ENCODE peak calls at places on chromosomes 7 and 10, in six cellular contexts. H is uterus, A is ovary, N is IMR-90, O is vagina, Y is breast epithelium. Z is an unnamed sample.
A peak's percentile ranks its signal among the peaks of the same experiment; 100 is the strongest.

GRCh38 chr10:109062371-109062770 is 860.9 kb downstream of the XPNPEP1 start:
- DNase-seq in H (no peak), N (peak; percentile 18), A (no peak), O (no peak), Y (no peak), Z (no peak)

GRCh38 chr7:87574630-87575029 is 26.1 kb downstream of the ABCB1 start:
- DNase-seq in N (peak; percentile 86), H (no peak), Y (no peak), O (no peak), A (no peak), Z (no peak)

GRCh38 chr7:2940466-2940865 is 96.4 kb upstream of the GNA12 start:
- DNase-seq in O (no peak), N (no peak), H (no peak), A (no peak), Y (no peak), Z (no peak)

GRCh38 chr10:14605231-14605925 is 169.3 kb downstream of the FAM107B start:
- DNase-seq in N (peak; percentile 78), A (no peak), Y (no peak), H (no peak), O (no peak), Z (no peak)

GRCh38 chr7:80540841-80541240 is 29.0 kb upstream of the GNAT3 start:
- DNase-seq in Y (no peak), A (no peak), O (no peak), H (no peak), N (no peak), Z (no peak)

GRCh38 chr7:47915066-47915976 is 32.9 kb downstream of the PKD1L1 start:
- DNase-seq in Y (no peak), H (no peak), O (no peak), N (no peak), A (no peak), Z (no peak)

GRCh38 chr7:141053626-141054025 is 20.2 kb upstream of the TMEM178B start:
- DNase-seq in Y (no peak), A (no peak), N (no peak), H (no peak), O (no peak), Z (no peak)

GRCh38 chr7:143901360-143901709 is 641 bp downstream of the TCAF1 start:
- DNase-seq in A (peak; percentile 63), Y (peak; percentile 37), O (no peak), N (peak; percentile 58), H (peak; percentile 46), Z (peak; percentile 43)

GRCh38 chr10:29765330-29765729 is 130.6 kb upstream of the SVIL start:
- DNase-seq in H (no peak), N (no peak), O (no peak), Y (no peak), A (no peak), Z (peak; percentile 40)

GRCh38 chr7:105350906-105351305 is 37.8 kb downstream of the SRPK2 start:
- DNase-seq in A (no peak), N (no peak), H (no peak), O (no peak), Y (no peak), Z (no peak)

GRCh38 chr7:130409722-130410072 is 29.4 kb downstream of the CPA1 start:
- DNase-seq in O (no peak), Y (no peak), N (peak; percentile 39), A (no peak), H (no peak), Z (no peak)

GRCh38 chr10:13371879-13372470 is 23.9 kb upstream of the SEPHS1 start:
- DNase-seq in O (no peak), H (peak; percentile 43), A (peak; percentile 55), Y (peak; percentile 43), N (peak; percentile 83), Z (peak; percentile 38)

GRCh38 chr10:28838908-28839307 is 161.6 kb downstream of the BAMBI start:
- DNase-seq in O (no peak), A (no peak), N (peak; percentile 12), H (no peak), Y (no peak), Z (no peak)

GRCh38 chr7:2108501-2109250 is 124.1 kb downstream of the MAD1L1 start:
- DNase-seq in N (peak; percentile 32), Y (no peak), O (no peak), A (peak; percentile 28), H (no peak), Z (no peak)

GRCh38 chr10:127986543-127987466 is 79.9 kb downstream of the PTPRE start:
- DNase-seq in O (no peak), A (no peak), N (no peak), H (no peak), Y (no peak), Z (no peak)
- TF ChIP-seq POLR2A in O (no peak), A (no peak), N (no peak), H (no peak), Y (no peak), Z (no peak)

GRCh38 chr7:102834999-102835398 is 77.8 kb upstream of the LRRC17 start:
- DNase-seq in H (no peak), Y (no peak), A (no peak), O (no peak), N (peak; percentile 91), Z (no peak)
- H3K4me3 ChIP-seq in H (no peak overlapping the region), Y (no peak overlapping the region), A (no peak overlapping the region), O (no peak overlapping the region), N (no peak overlapping the region), Z (no peak overlapping the region)

DNA sequence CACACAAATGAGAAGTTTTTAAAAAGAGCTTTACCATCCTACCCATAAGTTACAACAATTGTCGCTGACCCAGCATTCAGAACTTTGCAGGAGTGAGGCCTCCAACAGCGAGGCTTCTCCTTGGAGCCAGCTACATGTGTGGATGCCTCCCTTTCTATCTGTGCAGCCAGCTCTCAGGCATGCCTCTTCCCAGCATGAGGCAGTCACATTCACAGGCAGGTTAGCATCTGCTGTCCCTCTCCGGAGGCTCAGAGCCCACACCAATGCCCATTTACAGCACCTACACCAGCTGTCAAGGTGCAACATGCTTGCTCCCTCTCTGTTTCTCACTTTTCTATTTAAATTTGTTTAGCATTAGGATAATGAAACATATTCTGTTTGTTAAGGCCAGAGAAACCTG is 278.7 kb upstream of the PODXL start:
- DNase-seq in O (no peak), H (no peak), Y (no peak), A (no peak), N (no peak), Z (no peak)
- H3K27me3 ChIP-seq in O (no peaks in the 10 kb centered on the region), H (no peaks in the 10 kb centered on the region), Y (no peaks in the 10 kb centered on the region), A (no peaks in the 10 kb centered on the region), N (peaks cover 1% of the 10 kb centered on the region), Z (peaks cover 46% of the 10 kb centered on the region)

GRCh38 chr7:120583835-120584586 is 273.9 kb downstream of the TSPAN12 start:
- DNase-seq in N (peak; percentile 59), H (no peak), Y (no peak), A (no peak), O (no peak), Z (no peak)
- TF ChIP-seq POLR2A in N (no peak), H (no peak), Y (no peak), A (no peak), O (no peak), Z (no peak)

GRCh38 chr10:96701265-96701664 is 19.0 kb downstream of the PIK3AP1 start:
- DNase-seq in Y (no peak), H (no peak), O (no peak), N (no peak), A (no peak), Z (no peak)
- H3K4me3 ChIP-seq in Y (no peak overlapping the region), H (no peak overlapping the region), O (no peak overlapping the region), N (no peak overlapping the region), A (no peak overlapping the region), Z (no peak overlapping the region)

DNA sequence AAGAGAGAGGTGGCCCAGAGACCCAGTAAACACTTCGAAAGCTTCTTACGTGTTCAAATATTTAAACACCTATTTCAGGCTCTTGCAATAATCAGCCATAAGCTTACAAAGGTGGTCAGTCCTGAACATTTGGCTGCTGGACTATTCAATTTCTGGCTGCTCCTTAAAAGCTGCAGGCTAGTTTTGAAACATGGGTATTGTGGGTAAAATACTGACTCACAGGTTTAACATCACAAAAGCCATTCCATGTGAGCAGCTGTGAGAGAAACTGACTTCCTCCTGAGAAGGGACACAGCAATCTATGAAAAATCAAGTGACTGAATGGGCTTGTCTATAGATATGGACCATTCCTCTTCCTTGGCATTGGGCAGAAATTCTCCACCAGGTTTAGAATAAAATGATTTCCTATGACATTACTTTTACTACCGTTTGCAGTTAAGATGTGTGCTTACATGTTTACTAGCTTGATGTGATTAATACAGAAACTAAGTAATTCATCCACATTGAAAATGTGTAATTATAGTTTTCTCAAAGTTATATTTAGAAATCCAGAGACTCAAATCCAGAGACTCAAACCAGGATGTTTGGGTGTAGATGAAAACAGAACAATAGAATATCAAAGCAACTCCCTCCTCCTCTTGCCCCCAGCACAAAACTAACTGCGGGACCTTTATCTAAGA is 252.3 kb downstream of the GATA3 start:
- DNase-seq in Y (no peak), A (no peak), N (no peak), O (no peak), H (no peak), Z (no peak)
- H3K27me3 ChIP-seq in Y (no peaks in the 10 kb centered on the region), A (no peaks in the 10 kb centered on the region), N (no peaks in the 10 kb centered on the region), O (no peaks in the 10 kb centered on the region), H (no peaks in the 10 kb centered on the region), Z (no peaks in the 10 kb centered on the region)

DNA sequence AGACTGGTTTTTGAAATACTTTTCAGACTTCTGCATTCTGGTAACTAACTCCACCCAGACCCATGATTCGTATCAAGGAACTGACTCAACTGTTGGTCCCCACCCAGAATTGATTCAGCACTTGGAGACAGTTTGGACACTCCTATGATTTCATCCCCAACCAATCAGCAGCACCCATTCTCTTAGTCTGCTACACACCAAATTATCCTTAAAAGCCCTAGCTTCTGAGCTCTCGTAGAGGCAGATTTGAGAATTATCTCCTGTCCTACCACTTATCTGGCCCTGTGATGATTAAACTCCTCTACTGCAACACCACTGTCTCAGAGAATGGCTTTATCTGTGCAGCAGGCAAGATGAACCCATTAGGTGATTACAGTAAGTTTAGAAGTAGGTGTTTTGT is 7.7 kb upstream of the GSTO1 start:
- DNase-seq in O (no peak), A (no peak), Y (no peak), N (peak; percentile 57), H (no peak), Z (no peak)
- TF ChIP-seq POLR2A in O (no peak), A (no peak), Y (no peak), N (no peak), H (no peak), Z (no peak)

Z was measured in heart left ventricle.